ENCODE peak calls at places on chromosomes 3 and 15, in six cellular contexts. One of them, this sample, is unnamed.

GRCh38 chr15:79875213-79875612 is 21.6 kb downstream of the MTHFS start:
- DNase-seq in K562: no peak
- DNase-seq in HepG2: no peak
- DNase-seq in HCT116: no peak
- DNase-seq in IMR-90: no peak
- DNase-seq in H1: no peak
- DNase-seq in this sample: no peak

GRCh38 chr3:12893247-12893646 is 51.9 kb upstream of the RPL32 start:
- DNase-seq in HCT116: no peak
- DNase-seq in HepG2: no peak
- DNase-seq in IMR-90: no peak
- DNase-seq in K562: no peak
- DNase-seq in H1: no peak
- DNase-seq in this sample: no peak

GRCh38 chr15:83118968-83119367 is 11.5 kb downstream of the TM6SF1 start:
- DNase-seq in HepG2: no peak
- DNase-seq in IMR-90: no peak
- DNase-seq in HCT116: no peak
- DNase-seq in H1: no peak
- DNase-seq in K562: no peak
- DNase-seq in this sample: no peak

GRCh38 chr15:97692317-97693015 is 268.0 kb upstream of the ARRDC4 start:
- DNase-seq in H1: no peak
- DNase-seq in IMR-90: no peak
- DNase-seq in K562: no peak
- DNase-seq in HepG2: no peak
- DNase-seq in HCT116: no peak
- DNase-seq in this sample: no peak

GRCh38 chr3:182713743-182714517 is 79.4 kb upstream of the ATP11B start:
- DNase-seq in IMR-90: peak
- DNase-seq in H1: no peak
- DNase-seq in HepG2: peak
- DNase-seq in K562: peak
- DNase-seq in HCT116: peak
- DNase-seq in this sample: peak

GRCh38 chr15:31248263-31248662 is 78.4 kb upstream of the KLF13 start:
- DNase-seq in HCT116: no peak
- DNase-seq in IMR-90: no peak
- DNase-seq in HepG2: no peak
- DNase-seq in H1: no peak
- DNase-seq in K562: no peak
- DNase-seq in this sample: no peak

GRCh38 chr3:72259755-72260589 is 475.0 kb upstream of the PROK2 start:
- DNase-seq in HCT116: no peak
- DNase-seq in IMR-90: no peak
- DNase-seq in H1: no peak
- DNase-seq in K562: no peak
- DNase-seq in HepG2: no peak
- DNase-seq in this sample: no peak

GRCh38 chr3:13088020-13089006 is 15.1 kb upstream of the IQSEC1 start:
- DNase-seq in K562: no peak
- DNase-seq in HepG2: no peak
- DNase-seq in IMR-90: no peak
- DNase-seq in H1: no peak
- DNase-seq in HCT116: no peak
- DNase-seq in this sample: no peak

GRCh38 chr15:43528542-43529007 is 11.2 kb downstream of the MAP1A start:
- DNase-seq in IMR-90: no peak
- DNase-seq in H1: no peak
- DNase-seq in K562: no peak
- DNase-seq in HCT116: no peak
- DNase-seq in HepG2: no peak
- DNase-seq in this sample: no peak

GRCh38 chr3:141561426-141562034 is 74.7 kb downstream of the RASA2 start:
- DNase-seq in IMR-90: peak
- DNase-seq in HCT116: peak
- DNase-seq in HepG2: peak
- DNase-seq in K562: peak
- DNase-seq in H1: no peak
- DNase-seq in this sample: no peak

GRCh38 chr3:170355738-170356595 is 1.5 kb upstream of the SKIL start:
- DNase-seq in HCT116: no peak
- DNase-seq in HepG2: no peak
- DNase-seq in IMR-90: peak
- DNase-seq in K562: peak
- DNase-seq in H1: no peak
- DNase-seq in this sample: peak

GRCh38 chr15:57387644-57388076 is 11.4 kb downstream of the CGNL1 start:
- DNase-seq in IMR-90: no peak
- DNase-seq in HCT116: no peak
- DNase-seq in K562: no peak
- DNase-seq in H1: no peak
- DNase-seq in HepG2: no peak
- DNase-seq in this sample: no peak

GRCh38 chr3:189758186-189758585 is 127.0 kb downstream of the TP63 start:
- DNase-seq in H1: no peak
- DNase-seq in HepG2: no peak
- DNase-seq in HCT116: no peak
- DNase-seq in IMR-90: no peak
- DNase-seq in K562: no peak
- DNase-seq in this sample: no peak

GRCh38 chr15:36951747-36952247 is 148.6 kb downstream of the MEIS2 start:
- DNase-seq in HCT116: no peak
- DNase-seq in K562: peak
- DNase-seq in HepG2: no peak
- DNase-seq in IMR-90: peak
- DNase-seq in H1: no peak
- DNase-seq in this sample: no peak

GRCh38 chr3:107488942-107489341 is 33.8 kb upstream of the BBX start:
- DNase-seq in HepG2: peak
- DNase-seq in HCT116: no peak
- DNase-seq in IMR-90: no peak
- DNase-seq in K562: no peak
- DNase-seq in H1: no peak
- DNase-seq in this sample: no peak

GRCh38 chr3:27643355-27643754 is 78.8 kb downstream of the EOMES start:
- DNase-seq in HCT116: no peak
- DNase-seq in K562: no peak
- DNase-seq in H1: no peak
- DNase-seq in HepG2: no peak
- DNase-seq in IMR-90: peak
- DNase-seq in this sample: no peak

GRCh38 chr3:133996251-133996661 is 33.5 kb downstream of the SLCO2A1 start:
- DNase-seq in K562: no peak
- DNase-seq in HepG2: no peak
- DNase-seq in H1: no peak
- DNase-seq in HCT116: no peak
- DNase-seq in IMR-90: no peak
- DNase-seq in this sample: no peak

GRCh38 chr15:52143862-52144261 is 31.3 kb upstream of the BCL2L10 start:
- DNase-seq in IMR-90: peak
- DNase-seq in HCT116: no peak
- DNase-seq in K562: peak
- DNase-seq in H1: no peak
- DNase-seq in HepG2: peak
- DNase-seq in this sample: no peak

GRCh38 chr3:23663246-23663645 is 142.5 kb upstream of the UBE2E1 start:
- DNase-seq in K562: no peak
- DNase-seq in HepG2: no peak
- DNase-seq in HCT116: no peak
- DNase-seq in H1: no peak
- DNase-seq in IMR-90: no peak
- DNase-seq in this sample: no peak

GRCh38 chr3:185822221-185822956 is 2.5 kb downstream of the IGF2BP2 start:
- DNase-seq in IMR-90: peak
- DNase-seq in H1: no peak
- DNase-seq in HepG2: peak
- DNase-seq in HCT116: no peak
- DNase-seq in K562: peak
- DNase-seq in this sample: no peak

GRCh38 chr3:186583820-186584219 is 13.3 kb downstream of the DNAJB11 start:
- DNase-seq in HCT116: no peak
- DNase-seq in HepG2: no peak
- DNase-seq in H1: no peak
- DNase-seq in K562: no peak
- DNase-seq in IMR-90: peak
- DNase-seq in this sample: no peak

GRCh38 chr15:49270541-49271421 is 100.7 kb downstream of the GALK2 start:
- DNase-seq in HepG2: no peak
- DNase-seq in HCT116: no peak
- DNase-seq in H1: no peak
- DNase-seq in IMR-90: peak
- DNase-seq in K562: no peak
- DNase-seq in this sample: no peak

GRCh38 chr15:41556657-41557056 is 2.4 kb upstream of the TYRO3 start:
- DNase-seq in HCT116: no peak
- DNase-seq in IMR-90: no peak
- DNase-seq in K562: no peak
- DNase-seq in H1: no peak
- DNase-seq in HepG2: no peak
- DNase-seq in this sample: no peak

GRCh38 chr15:52112203-52112750 is 298 bp downstream of the BCL2L10 start:
- DNase-seq in H1: no peak
- DNase-seq in IMR-90: no peak
- DNase-seq in HCT116: no peak
- DNase-seq in HepG2: no peak
- DNase-seq in K562: no peak
- DNase-seq in this sample: no peak

GRCh38 chr3:134360046-134360445 is 14.2 kb downstream of the AMOTL2 start:
- DNase-seq in H1: no peak
- DNase-seq in HepG2: no peak
- DNase-seq in K562: no peak
- DNase-seq in IMR-90: no peak
- DNase-seq in HCT116: no peak
- DNase-seq in this sample: no peak

GRCh38 chr3:61893840-61894566 is 332.6 kb downstream of the PTPRG start:
- DNase-seq in HCT116: no peak
- DNase-seq in H1: no peak
- DNase-seq in K562: no peak
- DNase-seq in HepG2: no peak
- DNase-seq in IMR-90: no peak
- DNase-seq in this sample: no peak

DNA sequence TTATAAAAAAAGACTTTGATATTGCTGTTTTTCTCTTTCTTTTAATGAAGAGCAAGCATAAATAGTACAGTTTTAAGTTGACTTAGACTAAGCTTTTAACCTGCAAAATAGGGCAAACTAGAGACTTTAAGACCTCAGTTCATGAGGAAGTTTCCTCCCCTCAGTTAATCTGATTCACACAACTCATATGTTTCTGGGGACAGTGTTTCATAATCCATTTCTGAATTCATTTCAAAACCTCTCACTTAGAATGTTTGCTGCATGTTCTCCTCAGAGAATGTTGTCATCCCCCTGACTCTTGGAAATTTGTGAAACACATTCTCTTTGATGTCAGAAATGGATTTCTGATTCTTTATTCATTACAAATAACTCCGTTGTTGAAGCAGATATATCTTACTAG is 79.3 kb upstream of the SKOR1 start:
- DNase-seq in HCT116: no peak
- DNase-seq in H1: no peak
- DNase-seq in K562: no peak
- DNase-seq in HepG2: no peak
- DNase-seq in IMR-90: peak
- DNase-seq in this sample: no peak
- H3K9ac ChIP-seq in HCT116: no peak
- H3K9ac ChIP-seq in H1: no peak
- H3K9ac ChIP-seq in K562: no peak
- H3K9ac ChIP-seq in HepG2: no peak
- H3K9ac ChIP-seq in IMR-90: no peak
- H3K9ac ChIP-seq in this sample: no peak

GRCh38 chr3:66380200-66380932 is 120.5 kb downstream of the LRIG1 start:
- DNase-seq in H1: no peak
- DNase-seq in IMR-90: no peak
- DNase-seq in HepG2: no peak
- DNase-seq in K562: no peak
- DNase-seq in HCT116: no peak
- DNase-seq in this sample: no peak

GRCh38 chr3:66383023-66383422 is 117.8 kb downstream of the LRIG1 start:
- DNase-seq in HepG2: no peak
- DNase-seq in HCT116: no peak
- DNase-seq in K562: no peak
- DNase-seq in H1: no peak
- DNase-seq in IMR-90: no peak
- DNase-seq in this sample: no peak

GRCh38 chr3:66383998-66384745 is 116.7 kb downstream of the LRIG1 start:
- DNase-seq in HCT116: no peak
- DNase-seq in H1: no peak
- DNase-seq in IMR-90: no peak
- DNase-seq in K562: no peak
- DNase-seq in HepG2: no peak
- DNase-seq in this sample: no peak

GRCh38 chr3:66381621-66382020 is 119.2 kb downstream of the LRIG1 start:
- DNase-seq in HCT116: no peak
- DNase-seq in K562: no peak
- DNase-seq in H1: no peak
- DNase-seq in HepG2: no peak
- DNase-seq in IMR-90: no peak
- DNase-seq in this sample: no peak

GRCh38 chr3:66382142-66382541 is 118.7 kb downstream of the LRIG1 start:
- DNase-seq in HepG2: no peak
- DNase-seq in H1: no peak
- DNase-seq in K562: no peak
- DNase-seq in HCT116: no peak
- DNase-seq in IMR-90: no peak
- DNase-seq in this sample: no peak
- TF ChIP-seq CEBPB in HepG2: no peak
- TF ChIP-seq CEBPB in H1: no peak
- TF ChIP-seq CEBPB in K562: no peak
- TF ChIP-seq CEBPB in HCT116: no peak
- TF ChIP-seq CEBPB in IMR-90: no peak
- TF ChIP-seq CEBPB in this sample: no peak

DNA sequence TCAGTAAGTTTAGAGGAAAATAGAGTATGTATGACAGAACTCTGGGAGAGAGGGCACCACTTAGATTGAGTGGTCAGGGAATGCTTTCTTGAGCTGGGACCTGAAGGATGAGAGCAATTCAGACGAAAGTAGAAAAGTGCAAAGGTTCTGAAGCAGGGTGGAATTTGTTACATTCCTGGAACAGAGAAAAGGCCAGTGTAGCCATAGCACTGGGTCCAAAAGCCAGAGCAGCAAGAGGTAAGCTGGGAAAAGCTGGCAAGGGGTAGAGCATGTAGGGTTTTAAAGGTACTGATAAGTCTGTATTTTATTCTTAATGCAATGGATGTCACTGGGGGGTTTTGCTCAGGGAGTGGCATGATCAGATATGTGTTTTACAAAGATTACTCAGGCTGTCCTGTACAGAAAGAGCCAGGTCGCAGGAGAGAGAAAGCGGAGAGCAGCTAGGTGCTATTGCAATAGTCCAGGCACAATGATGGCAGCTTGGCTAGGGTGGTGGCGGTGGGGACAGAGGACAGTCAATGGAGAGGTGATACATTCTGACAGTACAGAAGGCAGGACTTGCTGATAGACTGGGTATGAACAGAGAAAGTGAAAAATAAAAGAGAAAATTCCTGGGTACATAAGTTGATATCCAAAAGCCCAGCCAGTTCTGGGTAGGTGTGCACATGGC is 17.0 kb downstream of the FSTL1 start:
- DNase-seq in IMR-90: no peak
- DNase-seq in HCT116: no peak
- DNase-seq in K562: no peak
- DNase-seq in HepG2: no peak
- DNase-seq in H1: no peak
- DNase-seq in this sample: no peak
- H3K9ac ChIP-seq in IMR-90: no peak
- H3K9ac ChIP-seq in HCT116: no peak
- H3K9ac ChIP-seq in K562: no peak
- H3K9ac ChIP-seq in HepG2: no peak
- H3K9ac ChIP-seq in H1: no peak
- H3K9ac ChIP-seq in this sample: no peak

GRCh38 chr3:149790265-149790664 is 2.1 kb downstream of the ANKUB1 start:
- DNase-seq in K562: no peak
- DNase-seq in H1: no peak
- DNase-seq in HepG2: no peak
- DNase-seq in HCT116: no peak
- DNase-seq in IMR-90: peak
- DNase-seq in this sample: no peak
- TF ChIP-seq CEBPB in K562: no peak
- TF ChIP-seq CEBPB in H1: no peak
- TF ChIP-seq CEBPB in HepG2: no peak
- TF ChIP-seq CEBPB in HCT116: peak
- TF ChIP-seq CEBPB in IMR-90: no peak
- TF ChIP-seq CEBPB in this sample: no peak

This sample was measured in GM12878.